ENCODE peak calls at places on chromosomes 11 and 22, in seven cellular contexts. One of them, this sample, is unnamed.
A peak's percentile ranks its signal among the peaks of the same experiment; 100 is the strongest.

GRCh38 chr11:62012451-62013265 is 45.2 kb upstream of the FTH1 start:
- DNase-seq in small intestine: peak; percentile 61
- DNase-seq in breast epithelium: peak; percentile 71
- DNase-seq in left ventricle myocardium inferior: no peak
- DNase-seq in heart left ventricle: no peak
- DNase-seq in heart right ventricle: no peak
- DNase-seq in IMR-90: peak; percentile 42
- DNase-seq in this sample: no peak

GRCh38 chr11:121134758-121135312 is 33.8 kb downstream of the TECTA start:
- DNase-seq in heart right ventricle: no peak
- DNase-seq in heart left ventricle: no peak
- DNase-seq in left ventricle myocardium inferior: peak; percentile 34
- DNase-seq in breast epithelium: no peak
- DNase-seq in IMR-90: no peak
- DNase-seq in small intestine: no peak
- DNase-seq in this sample: no peak

GRCh38 chr22:20178922-20179227 is 28.0 kb upstream of the CCDC188 start:
- DNase-seq in left ventricle myocardium inferior: no peak
- DNase-seq in heart left ventricle: no peak
- DNase-seq in small intestine: no peak
- DNase-seq in breast epithelium: no peak
- DNase-seq in IMR-90: no peak
- DNase-seq in heart right ventricle: no peak
- DNase-seq in this sample: no peak

GRCh38 chr22:38872831-38873248 is 824 bp upstream of the CBX6 start:
- DNase-seq in IMR-90: peak; percentile 32
- DNase-seq in heart left ventricle: peak; percentile 82
- DNase-seq in small intestine: no peak
- DNase-seq in breast epithelium: peak; percentile 68
- DNase-seq in left ventricle myocardium inferior: peak; percentile 76
- DNase-seq in heart right ventricle: peak; percentile 75
- DNase-seq in this sample: peak; percentile 62

GRCh38 chr22:49927483-49928184 is 9.2 kb downstream of the CRELD2 start:
- DNase-seq in left ventricle myocardium inferior: no peak
- DNase-seq in heart right ventricle: no peak
- DNase-seq in heart left ventricle: no peak
- DNase-seq in breast epithelium: no peak
- DNase-seq in small intestine: no peak
- DNase-seq in IMR-90: no peak
- DNase-seq in this sample: no peak

GRCh38 chr11:111550258-111550657 is 9.7 kb downstream of the LAYN start:
- DNase-seq in heart right ventricle: no peak
- DNase-seq in left ventricle myocardium inferior: no peak
- DNase-seq in breast epithelium: no peak
- DNase-seq in IMR-90: no peak
- DNase-seq in small intestine: no peak
- DNase-seq in heart left ventricle: no peak
- DNase-seq in this sample: no peak

GRCh38 chr11:14967581-14968214 is 4.5 kb downstream of the CALCA start:
- DNase-seq in breast epithelium: no peak
- DNase-seq in IMR-90: no peak
- DNase-seq in left ventricle myocardium inferior: no peak
- DNase-seq in heart left ventricle: no peak
- DNase-seq in heart right ventricle: no peak
- DNase-seq in small intestine: no peak
- DNase-seq in this sample: no peak

GRCh38 chr11:10355257-10355661 is 50.4 kb downstream of the ADM start:
- DNase-seq in small intestine: no peak
- DNase-seq in heart left ventricle: no peak
- DNase-seq in heart right ventricle: no peak
- DNase-seq in IMR-90: no peak
- DNase-seq in breast epithelium: no peak
- DNase-seq in left ventricle myocardium inferior: no peak
- DNase-seq in this sample: no peak

GRCh38 chr11:128728767-128729587 is 35.1 kb downstream of the FLI1 start:
- DNase-seq in heart right ventricle: no peak
- DNase-seq in small intestine: no peak
- DNase-seq in left ventricle myocardium inferior: no peak
- DNase-seq in breast epithelium: no peak
- DNase-seq in IMR-90: no peak
- DNase-seq in heart left ventricle: no peak
- DNase-seq in this sample: no peak

GRCh38 chr11:102389253-102389652 is 42.2 kb downstream of the BIRC2 start:
- DNase-seq in breast epithelium: no peak
- DNase-seq in heart right ventricle: no peak
- DNase-seq in IMR-90: no peak
- DNase-seq in heart left ventricle: no peak
- DNase-seq in small intestine: no peak
- DNase-seq in left ventricle myocardium inferior: no peak
- DNase-seq in this sample: no peak

GRCh38 chr11:45347343-45347742 is 61.2 kb upstream of the SYT13 start:
- DNase-seq in small intestine: no peak
- DNase-seq in heart right ventricle: no peak
- DNase-seq in left ventricle myocardium inferior: no peak
- DNase-seq in heart left ventricle: no peak
- DNase-seq in breast epithelium: no peak
- DNase-seq in IMR-90: no peak
- DNase-seq in this sample: no peak

GRCh38 chr11:79092791-79093313 is 348.0 kb downstream of the TENM4 start:
- DNase-seq in breast epithelium: no peak
- DNase-seq in heart left ventricle: peak; percentile 45
- DNase-seq in IMR-90: peak; percentile 100
- DNase-seq in heart right ventricle: no peak
- DNase-seq in left ventricle myocardium inferior: no peak
- DNase-seq in small intestine: no peak
- DNase-seq in this sample: peak; percentile 43

GRCh38 chr11:59028105-59028504 is 58.0 kb upstream of the GLYATL1B start:
- DNase-seq in left ventricle myocardium inferior: no peak
- DNase-seq in heart left ventricle: no peak
- DNase-seq in small intestine: no peak
- DNase-seq in breast epithelium: no peak
- DNase-seq in heart right ventricle: no peak
- DNase-seq in IMR-90: no peak
- DNase-seq in this sample: no peak

GRCh38 chr11:88475991-88476418 is 138.5 kb upstream of the CTSC start:
- DNase-seq in left ventricle myocardium inferior: no peak
- DNase-seq in heart left ventricle: no peak
- DNase-seq in IMR-90: peak; percentile 66
- DNase-seq in small intestine: no peak
- DNase-seq in heart right ventricle: no peak
- DNase-seq in breast epithelium: no peak
- DNase-seq in this sample: no peak

GRCh38 chr11:57457643-57458023 is 2.7 kb upstream of the RTN4RL2 start:
- DNase-seq in small intestine: no peak
- DNase-seq in IMR-90: no peak
- DNase-seq in left ventricle myocardium inferior: no peak
- DNase-seq in heart left ventricle: no peak
- DNase-seq in breast epithelium: no peak
- DNase-seq in heart right ventricle: no peak
- DNase-seq in this sample: no peak

GRCh38 chr22:25130462-25130861 is 69.2 kb upstream of the CRYBB3 start:
- DNase-seq in small intestine: no peak
- DNase-seq in breast epithelium: no peak
- DNase-seq in heart left ventricle: no peak
- DNase-seq in IMR-90: no peak
- DNase-seq in heart right ventricle: no peak
- DNase-seq in left ventricle myocardium inferior: no peak
- DNase-seq in this sample: no peak

GRCh38 chr22:25136953-25137576 is 62.6 kb upstream of the CRYBB3 start:
- DNase-seq in left ventricle myocardium inferior: no peak
- DNase-seq in heart left ventricle: no peak
- DNase-seq in IMR-90: no peak
- DNase-seq in breast epithelium: no peak
- DNase-seq in heart right ventricle: no peak
- DNase-seq in small intestine: no peak
- DNase-seq in this sample: no peak

GRCh38 chr22:25131198-25131887 is 68.3 kb upstream of the CRYBB3 start:
- DNase-seq in small intestine: no peak
- DNase-seq in IMR-90: no peak
- DNase-seq in breast epithelium: peak; percentile 73
- DNase-seq in heart left ventricle: no peak
- DNase-seq in heart right ventricle: no peak
- DNase-seq in left ventricle myocardium inferior: no peak
- DNase-seq in this sample: no peak

GRCh38 chr22:25134451-25134850 is 65.2 kb upstream of the CRYBB3 start:
- DNase-seq in heart left ventricle: no peak
- DNase-seq in left ventricle myocardium inferior: no peak
- DNase-seq in heart right ventricle: no peak
- DNase-seq in breast epithelium: no peak
- DNase-seq in IMR-90: no peak
- DNase-seq in small intestine: no peak
- DNase-seq in this sample: no peak

DNA sequence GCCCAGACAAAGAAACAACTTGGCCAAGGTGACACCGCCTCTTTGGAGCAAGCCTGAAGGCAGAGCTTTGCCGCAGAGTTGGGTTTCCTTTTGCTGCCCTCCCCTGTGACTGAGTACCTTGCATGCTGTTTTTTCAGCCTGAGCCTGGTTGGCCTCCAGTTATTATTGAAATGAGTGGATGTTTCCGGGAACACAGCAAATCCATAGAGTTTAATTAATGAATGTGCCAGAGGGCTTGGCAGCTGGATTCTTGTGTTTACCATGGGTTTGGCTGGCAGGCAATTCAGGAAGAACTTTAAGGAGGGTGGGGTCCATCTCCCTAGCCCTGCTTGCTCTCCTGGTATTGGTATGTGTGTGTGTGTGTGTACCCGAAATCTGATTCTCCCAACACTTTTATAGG is 65.6 kb upstream of the CRYBB3 start:
- DNase-seq in left ventricle myocardium inferior: no peak
- DNase-seq in breast epithelium: peak; percentile 78
- DNase-seq in small intestine: peak; percentile 80
- DNase-seq in heart left ventricle: no peak
- DNase-seq in heart right ventricle: no peak
- DNase-seq in IMR-90: no peak
- DNase-seq in this sample: peak; percentile 61
- H3K4me1 ChIP-seq in left ventricle myocardium inferior: peaks cover 65% of the 10 kb centered on the region
- H3K4me1 ChIP-seq in breast epithelium: peaks cover 10% of the 10 kb centered on the region
- H3K4me1 ChIP-seq in small intestine: no peaks in the 10 kb centered on the region
- H3K4me1 ChIP-seq in heart left ventricle: peaks cover 13% of the 10 kb centered on the region
- H3K4me1 ChIP-seq in heart right ventricle: peaks cover 67% of the 10 kb centered on the region
- H3K4me1 ChIP-seq in IMR-90: no peaks in the 10 kb centered on the region
- H3K4me1 ChIP-seq in this sample: peaks cover 77% of the 10 kb centered on the region

GRCh38 chr11:77063407-77063806 is 3.4 kb upstream of the CAPN5 start:
- DNase-seq in heart left ventricle: no peak
- DNase-seq in small intestine: no peak
- DNase-seq in IMR-90: no peak
- DNase-seq in breast epithelium: no peak
- DNase-seq in heart right ventricle: no peak
- DNase-seq in left ventricle myocardium inferior: no peak
- DNase-seq in this sample: no peak

GRCh38 chr11:77063861-77064260 is 2.9 kb upstream of the CAPN5 start:
- DNase-seq in breast epithelium: no peak
- DNase-seq in heart right ventricle: no peak
- DNase-seq in left ventricle myocardium inferior: no peak
- DNase-seq in IMR-90: no peak
- DNase-seq in small intestine: no peak
- DNase-seq in heart left ventricle: no peak
- DNase-seq in this sample: no peak

GRCh38 chr11:77064648-77065217 is 2.0 kb upstream of the CAPN5 start:
- DNase-seq in heart left ventricle: no peak
- DNase-seq in heart right ventricle: no peak
- DNase-seq in left ventricle myocardium inferior: no peak
- DNase-seq in breast epithelium: peak; percentile 34
- DNase-seq in small intestine: no peak
- DNase-seq in IMR-90: no peak
- DNase-seq in this sample: no peak

GRCh38 chr11:77060234-77060633 is 6.5 kb upstream of the CAPN5 start:
- DNase-seq in small intestine: no peak
- DNase-seq in heart left ventricle: no peak
- DNase-seq in left ventricle myocardium inferior: no peak
- DNase-seq in IMR-90: no peak
- DNase-seq in breast epithelium: no peak
- DNase-seq in heart right ventricle: no peak
- DNase-seq in this sample: no peak

GRCh38 chr11:77062924-77063323 is 3.8 kb upstream of the CAPN5 start:
- DNase-seq in heart left ventricle: no peak
- DNase-seq in small intestine: no peak
- DNase-seq in heart right ventricle: no peak
- DNase-seq in breast epithelium: peak; percentile 6
- DNase-seq in left ventricle myocardium inferior: no peak
- DNase-seq in IMR-90: no peak
- DNase-seq in this sample: no peak
- H3K27ac ChIP-seq in heart left ventricle: no peak overlapping the region
- H3K27ac ChIP-seq in small intestine: peak overlapping the region; percentile 57
- H3K27ac ChIP-seq in heart right ventricle: no peak overlapping the region
- H3K27ac ChIP-seq in breast epithelium: no peak overlapping the region
- H3K27ac ChIP-seq in left ventricle myocardium inferior: no peak overlapping the region
- H3K27ac ChIP-seq in IMR-90: no peak overlapping the region
- H3K27ac ChIP-seq in this sample: no peak overlapping the region

DNA sequence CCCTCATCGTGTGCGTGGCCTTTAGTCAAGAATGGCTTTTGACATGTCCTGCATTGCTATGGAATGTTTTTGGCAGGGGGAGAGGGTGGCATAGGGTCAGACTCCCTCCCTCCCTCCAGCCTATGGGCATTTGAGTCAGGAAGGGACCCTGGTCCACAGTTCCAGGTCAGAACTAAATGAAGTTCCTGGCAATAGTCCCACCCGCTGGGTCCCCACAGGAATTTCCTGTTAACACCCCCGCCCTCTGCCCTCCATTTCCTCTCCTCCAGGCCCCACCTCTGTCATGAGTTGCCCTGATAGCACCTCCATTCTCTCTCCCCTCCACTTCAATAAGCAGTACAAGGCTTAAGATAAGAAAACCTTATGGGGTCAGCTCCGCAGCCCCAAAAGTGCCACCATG is 40.8 kb upstream of the LMO2 start:
- DNase-seq in left ventricle myocardium inferior: no peak
- DNase-seq in small intestine: no peak
- DNase-seq in IMR-90: no peak
- DNase-seq in heart right ventricle: no peak
- DNase-seq in heart left ventricle: no peak
- DNase-seq in breast epithelium: no peak
- DNase-seq in this sample: no peak
- H3K4me1 ChIP-seq in left ventricle myocardium inferior: peaks cover 63% of the 10 kb centered on the region
- H3K4me1 ChIP-seq in small intestine: peaks cover 5% of the 10 kb centered on the region
- H3K4me1 ChIP-seq in IMR-90: peaks cover 6% of the 10 kb centered on the region
- H3K4me1 ChIP-seq in heart right ventricle: peaks cover 72% of the 10 kb centered on the region
- H3K4me1 ChIP-seq in heart left ventricle: peaks cover 27% of the 10 kb centered on the region
- H3K4me1 ChIP-seq in breast epithelium: no peaks in the 10 kb centered on the region
- H3K4me1 ChIP-seq in this sample: peaks cover 3% of the 10 kb centered on the region

DNA sequence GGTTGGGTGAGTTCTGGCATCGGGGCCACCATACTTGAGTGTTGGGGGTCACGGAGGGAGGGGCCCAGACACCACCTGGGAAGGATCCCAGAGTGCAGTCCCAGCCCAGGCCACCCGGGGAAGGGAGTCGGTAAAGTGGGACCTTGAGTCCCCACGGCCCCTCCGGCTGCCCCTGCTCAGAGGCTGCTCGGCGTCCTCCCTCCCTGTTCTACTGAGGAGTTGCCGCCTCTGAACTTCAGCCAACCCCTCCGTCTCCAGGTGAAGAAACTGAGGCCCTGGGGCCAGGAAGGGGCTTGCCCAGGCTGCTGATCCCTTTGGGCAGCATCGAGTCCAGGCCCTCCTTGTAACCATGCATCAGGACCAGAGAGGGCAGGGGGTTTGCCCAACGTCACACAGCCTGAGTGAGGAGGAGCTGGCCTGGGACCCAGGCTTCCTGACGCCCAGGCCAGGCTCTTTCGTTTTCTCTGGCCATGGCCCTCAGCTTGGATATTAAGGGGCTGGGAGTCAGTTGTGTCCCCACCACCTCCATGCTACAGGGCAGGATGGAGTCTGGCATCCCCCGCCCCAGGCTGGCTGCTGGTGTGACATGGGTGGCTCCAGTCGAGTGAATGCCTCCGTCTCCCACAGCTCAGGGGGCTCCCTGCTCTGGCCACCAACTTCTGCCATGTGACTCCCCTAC is 1.3 kb downstream of the PARVG start:
- DNase-seq in breast epithelium: no peak
- DNase-seq in IMR-90: no peak
- DNase-seq in left ventricle myocardium inferior: no peak
- DNase-seq in small intestine: no peak
- DNase-seq in heart left ventricle: no peak
- DNase-seq in heart right ventricle: no peak
- DNase-seq in this sample: no peak
- H3K27ac ChIP-seq in breast epithelium: no peak overlapping the region
- H3K27ac ChIP-seq in IMR-90: no peak overlapping the region
- H3K27ac ChIP-seq in left ventricle myocardium inferior: peak overlapping the region; percentile 44
- H3K27ac ChIP-seq in small intestine: peak overlapping the region; percentile 63
- H3K27ac ChIP-seq in heart left ventricle: peak overlapping the region; percentile 53
- H3K27ac ChIP-seq in heart right ventricle: no peak overlapping the region
- H3K27ac ChIP-seq in this sample: peak overlapping the region; percentile 12